ENCODE peak calls at places on chromosomes 1 and 21, in seven cellular contexts. E, Z, S, U, L, V and R are unnamed samples.

GRCh38 chr21:31343680-31344480 is at the start of gene TIAM1:
- DNase-seq in Z (no peak), V (no peak), U (no peak), L (peak; percentile 83), S (no peak), E (peak; percentile 64), R (peak; percentile 42)

GRCh38 chr1:156460525-156460924 is 40.0 kb downstream of the MEF2D start:
- DNase-seq in S (no peak), E (no peak), U (no peak), Z (peak; percentile 73), V (no peak), L (no peak), R (no peak)

GRCh38 chr1:114033219-114033706 is 54.0 kb downstream of the OLFML3 start:
- DNase-seq in E (no peak), L (no peak), S (no peak), Z (peak; percentile 32), U (peak; percentile 46), V (no peak), R (no peak)

GRCh38 chr1:168007691-168008090 is 70.8 kb upstream of the MPC2 start:
- DNase-seq in V (no peak), L (no peak), U (no peak), Z (no peak), E (no peak), S (no peak), R (no peak)

GRCh38 chr1:192506741-192507155 is 68.8 kb upstream of the RGS1 start:
- DNase-seq in V (no peak), S (no peak), Z (no peak), E (no peak), U (peak; percentile 12), L (peak; percentile 46), R (no peak)

GRCh38 chr1:207797229-207797973 is 45.5 kb downstream of the CD46 start:
- DNase-seq in L (peak; percentile 65), E (peak; percentile 95), V (peak; percentile 91), Z (peak; percentile 78), S (peak; percentile 93), U (peak; percentile 77), R (peak; percentile 85)

GRCh38 chr1:26546819-26547218 is 17.3 kb downstream of the RPS6KA1 start:
- DNase-seq in Z (peak; percentile 15), L (no peak), V (no peak), S (no peak), E (no peak), U (no peak), R (no peak)

GRCh38 chr1:32759997-32760623 is 57.0 kb downstream of the YARS1 start:
- DNase-seq in U (peak; percentile 92), L (peak; percentile 83), Z (peak; percentile 76), V (no peak), S (peak; percentile 98), E (no peak), R (peak; percentile 96)

GRCh38 chr1:53048960-53049573 is 12.9 kb upstream of the PODN start:
- DNase-seq in S (no peak), U (no peak), E (no peak), Z (no peak), V (no peak), L (no peak), R (no peak)

GRCh38 chr21:45698493-45698947 is 55.0 kb downstream of the PCBP3 start:
- DNase-seq in S (peak; percentile 28), L (peak; percentile 94), V (no peak), Z (no peak), E (peak; percentile 68), U (no peak), R (peak; percentile 54)

GRCh38 chr1:24695202-24695974 is 49.9 kb upstream of the CLIC4 start:
- DNase-seq in L (no peak), V (no peak), E (no peak), Z (no peak), U (no peak), S (no peak), R (no peak)

GRCh38 chr1:7810395-7810794 is 26.3 kb downstream of the PER3 start:
- DNase-seq in L (peak; percentile 91), S (no peak), E (no peak), V (no peak), Z (peak; percentile 53), U (no peak), R (no peak)

GRCh38 chr1:44645466-44646244 is 28.6 kb downstream of the TMEM53 start:
- DNase-seq in V (no peak), L (peak; percentile 42), S (no peak), E (no peak), Z (no peak), U (no peak), R (no peak)

DNA sequence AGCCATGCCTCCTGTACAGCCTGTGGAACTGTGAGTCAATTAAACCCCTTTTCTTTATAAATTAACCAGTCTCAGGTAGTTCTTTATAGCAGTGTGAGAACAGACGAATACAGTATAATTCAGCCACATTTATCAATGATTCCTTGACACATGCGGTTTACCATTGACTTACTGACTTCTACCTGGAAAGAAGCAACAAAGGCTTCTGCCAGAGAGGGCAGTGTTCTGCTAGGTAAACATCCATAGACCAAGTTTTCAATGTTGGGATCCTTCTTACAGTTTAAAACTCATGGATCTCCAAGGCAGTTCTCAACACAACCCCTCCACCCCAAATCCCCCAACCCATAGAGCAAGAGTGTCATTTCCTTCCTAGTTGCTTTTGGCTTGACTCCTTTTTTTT is 150.6 kb downstream of the ZNF648 start:
- DNase-seq in Z (no peak), E (no peak), V (no peak), L (no peak), U (no peak), S (no peak), R (no peak)
- TF ChIP-seq CTCF in Z (peak; percentile 60), E (no peak), V (peak; percentile 9), L (no peak), U (no peak), S (no peak), R (no peak)

DNA sequence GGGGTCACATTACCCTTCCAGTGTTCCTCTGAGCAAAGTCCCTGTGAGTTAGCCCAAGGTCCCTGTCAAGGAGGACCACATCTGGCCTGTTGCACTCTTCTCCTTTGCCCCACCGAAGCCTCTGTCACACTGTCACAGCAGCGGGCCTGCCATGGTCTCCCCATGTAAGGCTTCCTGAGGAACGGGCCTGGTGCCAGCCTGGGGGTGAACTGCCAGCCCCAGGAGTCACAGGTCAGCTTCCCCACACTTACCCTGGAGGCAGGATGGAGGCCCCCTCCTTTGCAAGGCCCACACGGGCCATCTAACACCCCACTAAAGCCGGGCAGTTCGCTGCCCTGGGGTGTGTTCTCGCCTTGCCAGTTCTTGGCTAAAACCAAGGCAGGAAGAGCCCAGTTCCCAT is 14.1 kb downstream of the TNFRSF1B start:
- DNase-seq in S (no peak), L (no peak), U (no peak), E (no peak), Z (no peak), V (no peak), R (no peak)
- H3K4me1 ChIP-seq in S (peaks cover 22% of the 10 kb centered on the region), L (peaks cover 32% of the 10 kb centered on the region), U (peaks cover 10% of the 10 kb centered on the region), E (peaks cover 80% of the 10 kb centered on the region), Z (peaks cover 8% of the 10 kb centered on the region), V (peaks cover 83% of the 10 kb centered on the region), R (peaks cover 60% of the 10 kb centered on the region)

GRCh38 chr1:21552715-21553114 is 43.5 kb downstream of the ALPL start:
- DNase-seq in S (no peak), Z (no peak), L (peak; percentile 98), V (no peak), U (no peak), E (no peak), R (no peak)
- H3K27ac ChIP-seq in S (no peak overlapping the region), Z (no peak overlapping the region), L (peak overlapping the region; percentile 89), V (no peak overlapping the region), U (no peak overlapping the region), E (no peak overlapping the region), R (no peak overlapping the region)

DNA sequence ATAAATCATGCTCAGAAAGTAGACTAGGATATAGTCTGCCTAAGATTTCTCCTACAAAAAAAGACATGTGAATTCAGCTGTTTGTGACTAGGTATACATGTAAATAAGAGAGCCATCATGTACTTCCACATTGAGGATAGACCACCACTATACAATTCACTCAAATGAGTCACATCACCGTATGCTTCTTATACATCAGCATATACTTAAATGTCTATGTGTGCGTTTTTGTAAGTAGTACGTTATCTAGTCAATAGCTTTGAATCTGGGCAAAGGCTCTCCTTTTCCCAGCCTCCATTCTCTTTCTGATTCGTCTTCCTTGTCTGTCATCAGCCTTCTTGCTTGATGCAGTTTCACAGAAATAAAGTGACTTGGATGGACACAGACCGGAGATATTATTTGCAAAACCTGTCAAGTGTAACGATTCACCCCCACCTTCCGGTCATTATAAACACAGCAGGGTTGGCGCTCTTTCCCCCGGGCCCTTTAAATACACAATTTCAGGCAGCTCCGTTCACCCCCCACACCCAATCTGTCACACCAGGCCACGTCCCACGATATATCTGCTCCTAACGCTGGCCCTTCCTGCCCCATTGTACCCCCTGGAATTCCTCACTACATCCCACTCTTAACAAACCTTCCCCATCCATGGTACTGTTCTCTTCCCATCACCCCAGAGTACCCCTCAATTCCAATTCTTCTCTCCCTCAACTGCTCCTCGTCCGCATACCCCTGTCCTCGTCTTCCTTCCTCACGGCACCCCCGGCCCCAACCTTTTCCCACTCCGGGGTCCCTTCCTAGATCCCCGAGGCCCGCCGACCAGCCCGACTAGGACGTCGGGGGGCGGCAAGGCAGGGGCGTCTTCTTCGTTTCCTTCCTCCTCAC is 636 bp downstream of the VAMP4 start:
- DNase-seq in V (peak; percentile 80), S (peak; percentile 36), E (peak; percentile 51), Z (peak; percentile 70), U (peak; percentile 25), L (peak; percentile 9), R (peak; percentile 32)
- TF ChIP-seq CTCF in V (no peak), S (peak; percentile 31), E (no peak), Z (peak; percentile 76), U (no peak), L (no peak), R (no peak)

DNA sequence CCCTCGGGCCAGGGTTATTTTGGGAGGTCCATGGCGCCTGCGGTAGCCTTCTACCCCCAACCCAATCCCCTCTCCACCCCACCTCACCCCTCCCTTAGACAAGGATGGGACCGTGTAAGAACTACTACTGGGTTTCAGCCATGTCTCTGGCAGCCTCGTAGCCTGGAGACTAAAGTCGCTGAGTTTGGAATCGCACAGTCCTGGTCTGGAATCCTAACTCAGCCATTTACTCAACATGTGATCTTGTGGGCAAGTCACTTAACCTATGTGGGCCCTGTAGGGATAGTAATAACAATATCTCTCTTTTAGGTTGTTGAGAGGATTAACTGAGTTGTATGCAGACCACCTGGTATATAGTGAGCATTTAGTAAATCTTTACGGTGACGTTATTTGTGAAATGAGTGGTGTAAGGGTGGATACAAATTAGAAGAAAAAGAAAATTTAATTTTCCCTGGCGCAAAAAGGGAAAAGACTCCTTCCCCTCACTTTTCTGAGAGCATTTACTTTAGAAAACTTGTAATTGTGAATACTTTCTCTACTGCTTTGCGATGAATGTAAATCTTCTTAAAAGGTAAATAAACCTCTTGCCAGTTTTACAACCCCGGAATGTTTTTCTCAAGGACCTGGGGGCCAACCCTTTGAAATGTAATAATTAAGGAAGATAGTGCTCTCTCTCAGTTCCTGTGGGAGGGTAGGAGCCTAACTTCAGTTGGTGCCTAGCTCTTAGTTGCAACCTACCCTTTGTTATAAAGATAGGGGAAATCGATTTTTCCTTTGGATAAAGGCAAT is 615 bp upstream of the MRPS15 start:
- DNase-seq in V (no peak), U (no peak), L (peak; percentile 10), S (no peak), E (peak; percentile 17), Z (no peak), R (no peak)
- H3K4me1 ChIP-seq in V (peaks cover 24% of the 10 kb centered on the region), U (peaks cover 19% of the 10 kb centered on the region), L (peaks cover 11% of the 10 kb centered on the region), S (peaks cover 21% of the 10 kb centered on the region), E (peaks cover 8% of the 10 kb centered on the region), Z (peaks cover 13% of the 10 kb centered on the region), R (peaks cover 3% of the 10 kb centered on the region)

GRCh38 chr21:36156339-36156814 is 247 bp upstream of the DOP1B start:
- DNase-seq in Z (peak; percentile 99), V (peak; percentile 100), U (peak; percentile 73), S (peak; percentile 100), E (peak; percentile 99), L (peak; percentile 85), R (peak; percentile 100)
- H3K27ac ChIP-seq in Z (peak overlapping the region; percentile 49), V (peak overlapping the region; percentile 94), U (peak overlapping the region; percentile 88), S (peak overlapping the region; percentile 89), E (peak overlapping the region; percentile 55), L (peak overlapping the region; percentile 64), R (peak overlapping the region; percentile 95)

GRCh38 chr1:94599090-94599813 is 57.7 kb upstream of the F3 start:
- DNase-seq in V (no peak), Z (no peak), U (peak; percentile 10), S (no peak), L (no peak), E (peak; percentile 50), R (peak; percentile 49)
- TF ChIP-seq CTCF in V (no peak), Z (peak; percentile 42), U (no peak), S (peak; percentile 48), L (peak; percentile 21), E (peak; percentile 63), R (peak; percentile 2)